ENCODE peak calls at places on chromosomes 4 and X, in nine cellular contexts. G, P, I, H, D, K, N, O and J are unnamed samples. For H3K27me3, the result is how much of the 10 kb centered on the place peaks cover.

GRCh38 chrX:107628662-107629532 is 587 bp downstream of the PRPS1 start:
- DNase-seq in G (no peak), P (peak), I (peak), H (peak), D (peak), K (peak), N (peak), O (no peak), J (peak)

GRCh38 chr4:124135409-124135813 is 577.1 kb downstream of the ANKRD50 start:
- DNase-seq in G (no peak), P (peak), I (peak), H (peak), D (no peak), K (no peak), N (no peak), O (no peak), J (no peak)

GRCh38 chr4:83128235-83128929 is 13.9 kb upstream of the PLAC8 start:
- DNase-seq in G (no peak), P (peak), I (peak), H (peak), D (peak), K (no peak), N (no peak), O (no peak), J (no peak)

GRCh38 chr4:133129237-133129636 is 19.9 kb upstream of the PCDH10 start:
- DNase-seq in G (no peak), P (peak), I (no peak), H (no peak), D (peak), K (no peak), N (no peak), O (no peak), J (no peak)

GRCh38 chr4:87087015-87087920 is 133.2 kb downstream of the KLHL8 start:
- DNase-seq in G (no peak), P (no peak), I (no peak), H (no peak), D (no peak), K (no peak), N (no peak), O (no peak), J (no peak)

GRCh38 chr4:102036619-102037376 is 246.3 kb downstream of the BANK1 start:
- DNase-seq in G (no peak), P (peak), I (peak), H (no peak), D (no peak), K (no peak), N (no peak), O (no peak), J (no peak)

GRCh38 chr4:23516719-23517118 is 373.1 kb downstream of the PPARGC1A start:
- DNase-seq in G (no peak), P (peak), I (peak), H (no peak), D (no peak), K (no peak), N (no peak), O (no peak), J (no peak)

GRCh38 chrX:45788941-45789348 is 588.3 kb upstream of the DIPK2B start:
- DNase-seq in G (no peak), P (peak), I (peak), H (no peak), D (no peak), K (peak), N (peak), O (no peak), J (peak)

GRCh38 chrX:21905976-21906375 is 34.5 kb upstream of the SMS start:
- DNase-seq in G (no peak), P (no peak), I (no peak), H (no peak), D (no peak), K (no peak), N (no peak), O (no peak), J (no peak)

GRCh38 chr4:145819246-145820181 is 119.1 kb downstream of the ZNF827 start:
- DNase-seq in G (no peak), P (no peak), I (no peak), H (no peak), D (no peak), K (peak), N (no peak), O (no peak), J (no peak)

GRCh38 chr4:143185253-143186107 is 763 bp downstream of the USP38 start:
- DNase-seq in G (no peak), P (peak), I (peak), H (peak), D (no peak), K (peak), N (no peak), O (peak), J (no peak)

GRCh38 chr4:79134767-79135166 is 191.1 kb downstream of the NAA11 start:
- DNase-seq in G (no peak), P (no peak), I (no peak), H (no peak), D (no peak), K (no peak), N (no peak), O (no peak), J (no peak)

GRCh38 chr4:74503580-74503979 is 58.6 kb downstream of the AREG start:
- DNase-seq in G (no peak), P (peak), I (peak), H (peak), D (peak), K (no peak), N (no peak), O (no peak), J (no peak)

GRCh38 chr4:15376594-15376993 is 51.2 kb upstream of the C1QTNF7 start:
- DNase-seq in G (no peak), P (peak), I (peak), H (peak), D (no peak), K (no peak), N (no peak), O (no peak), J (no peak)

GRCh38 chrX:154738013-154738738 is 12.7 kb downstream of the GAB3 start:
- DNase-seq in G (no peak), P (peak), I (peak), H (peak), D (peak), K (no peak), N (peak), O (no peak), J (peak)

DNA sequence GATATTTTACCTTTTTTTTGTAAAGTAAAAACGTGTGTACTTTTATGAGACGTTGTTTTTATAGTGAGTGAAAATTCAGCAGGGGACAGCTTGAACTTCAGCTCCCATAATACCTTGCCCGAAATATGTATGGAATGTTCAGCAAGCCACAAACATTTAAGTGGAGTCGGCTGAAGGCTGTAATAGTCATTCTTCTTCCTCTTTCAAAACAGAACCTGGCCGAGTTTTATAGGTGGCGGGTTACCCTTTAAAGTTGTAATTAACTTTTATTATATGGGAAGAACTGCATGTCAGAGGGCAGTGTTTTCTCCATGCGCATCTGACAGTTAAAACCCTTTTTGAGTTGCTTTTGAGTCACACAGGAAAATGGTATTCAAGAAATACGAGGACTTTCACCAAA is 50.7 kb downstream of the CLDN34 start:
- DNase-seq in G (no peak), P (peak), I (peak), H (peak), D (peak), K (no peak), N (no peak), O (no peak), J (no peak)
- TF ChIP-seq CTCF in G (no peak), P (no peak), I (no peak), H (peak), D (no peak), K (no peak), N (no peak), O (no peak), J (no peak)

GRCh38 chr4:125323547-125324100 is 8.9 kb downstream of the FAT4 start:
- DNase-seq in G (no peak), P (peak), I (peak), H (peak), D (peak), K (no peak), N (no peak), O (no peak), J (no peak)
- H3K4me3 ChIP-seq in G (peak), P (no peak), I (no peak), H (no peak), D (no peak), K (no peak), N (peak), O (peak), J (no peak)

GRCh38 chr4:153792007-153792892 is 3.4 kb upstream of the SFRP2 start:
- DNase-seq in G (no peak), P (peak), I (peak), H (no peak), D (peak), K (peak), N (peak), O (no peak), J (peak)

GRCh38 chr4:153794001-153794400 is 5.1 kb upstream of the SFRP2 start:
- DNase-seq in G (no peak), P (no peak), I (no peak), H (peak), D (no peak), K (no peak), N (no peak), O (no peak), J (no peak)

GRCh38 chr4:153789741-153790651 is 1.1 kb upstream of the SFRP2 start:
- DNase-seq in G (no peak), P (no peak), I (no peak), H (no peak), D (no peak), K (no peak), N (no peak), O (no peak), J (no peak)

GRCh38 chr4:153790962-153791551 is 2.2 kb upstream of the SFRP2 start:
- DNase-seq in G (no peak), P (peak), I (no peak), H (no peak), D (no peak), K (no peak), N (peak), O (peak), J (peak)

GRCh38 chr4:153792893-153793227 is 4.0 kb upstream of the SFRP2 start:
- DNase-seq in G (no peak), P (no peak), I (no peak), H (no peak), D (no peak), K (no peak), N (no peak), O (no peak), J (no peak)
- H3K27me3 ChIP-seq in G (half or more), P (under half), I (under half), H (half or more), D (half or more), K (under half), N (half or more), O (half or more), J (under half)

GRCh38 chr4:95167809-95168208 is 381.0 kb downstream of the UNC5C start:
- DNase-seq in G (no peak), P (no peak), I (no peak), H (no peak), D (no peak), K (no peak), N (no peak), O (no peak), J (no peak)
- TF ChIP-seq CTCF in G (no peak), P (no peak), I (no peak), H (peak), D (no peak), K (no peak), N (no peak), O (no peak), J (no peak)

GRCh38 chrX:101932249-101932570 is 383 bp upstream of the ZMAT1 start:
- DNase-seq in G (no peak), P (no peak), I (no peak), H (no peak), D (no peak), K (no peak), N (no peak), O (no peak), J (no peak)
- H3K4me3 ChIP-seq in G (peak), P (no peak), I (peak), H (peak), D (peak), K (no peak), N (peak), O (peak), J (no peak)